ENCODE peak calls at places on chromosomes 7 and 10, in four cellular contexts. Z is WERI-Rb-1, Y is astrocyte of the spinal cord, A is GM12864. B is an unnamed sample.

GRCh38 chr10:130067893-130068292 is 42.7 kb downstream of the C10orf143 start:
- DNase-seq in Y (no peak), A (no peak), Z (no peak), B (no peak)

GRCh38 chr7:144780071-144780608 is 55.7 kb downstream of the TPK1 start:
- DNase-seq in Z (no peak), A (no peak), Y (no peak), B (no peak)

GRCh38 chr7:23394828-23395227 is 75.5 kb downstream of the IGF2BP3 start:
- DNase-seq in A (no peak), Z (peak), Y (peak), B (no peak)

GRCh38 chr7:50812847-50813475 is 30.3 kb upstream of the GRB10 start:
- DNase-seq in A (no peak), Z (no peak), Y (peak), B (no peak)

GRCh38 chr10:60905580-60905979 is 38.4 kb downstream of the RHOBTB1 start:
- DNase-seq in Z (no peak), A (no peak), Y (peak), B (no peak)

GRCh38 chr10:118792501-118792900 is 37.7 kb upstream of the CACUL1 start:
- DNase-seq in A (no peak), Z (no peak), Y (peak), B (no peak)

GRCh38 chr10:110488124-110488681 is 9.5 kb upstream of the DUSP5 start:
- DNase-seq in Z (no peak), Y (peak), A (no peak), B (no peak)

GRCh38 chr10:33136271-33136670 is 178.2 kb upstream of the ITGB1 start:
- DNase-seq in A (no peak), Z (no peak), Y (peak), B (no peak)

GRCh38 chr7:81457858-81458522 is 311.9 kb downstream of the HGF start:
- DNase-seq in Z (no peak), A (no peak), Y (peak), B (no peak)

GRCh38 chr10:67622506-67622905 is 73.5 kb downstream of the CTNNA3 start:
- DNase-seq in Z (no peak), A (no peak), Y (no peak), B (no peak)

GRCh38 chr7:69564454-69565417 is 33.5 kb upstream of the AUTS2 start:
- DNase-seq in Z (no peak), A (no peak), Y (peak), B (no peak)

GRCh38 chr10:66587680-66588050 is 338.2 kb upstream of the LRRTM3 start:
- DNase-seq in Z (no peak), A (no peak), Y (no peak), B (no peak)

GRCh38 chr10:66586897-66587679 is 338.7 kb upstream of the LRRTM3 start:
- DNase-seq in A (no peak), Y (peak), Z (no peak), B (no peak)

GRCh38 chr10:66591865-66592264 is 334.0 kb upstream of the LRRTM3 start:
- DNase-seq in Y (peak), A (no peak), Z (no peak), B (no peak)

GRCh38 chr10:66586073-66586472 is 339.8 kb upstream of the LRRTM3 start:
- DNase-seq in A (no peak), Z (peak), Y (peak), B (no peak)
- TF ChIP-seq CTCF in A (no peak), Z (peak), Y (peak), B (no peak)

GRCh38 chr7:71131256-71131752 is 640 bp upstream of the GALNT17 start:
- DNase-seq in Z (peak), A (no peak), Y (peak), B (no peak)
- TF ChIP-seq CTCF in Z (no peak), A (no peak), Y (no peak), B (no peak)

DNA sequence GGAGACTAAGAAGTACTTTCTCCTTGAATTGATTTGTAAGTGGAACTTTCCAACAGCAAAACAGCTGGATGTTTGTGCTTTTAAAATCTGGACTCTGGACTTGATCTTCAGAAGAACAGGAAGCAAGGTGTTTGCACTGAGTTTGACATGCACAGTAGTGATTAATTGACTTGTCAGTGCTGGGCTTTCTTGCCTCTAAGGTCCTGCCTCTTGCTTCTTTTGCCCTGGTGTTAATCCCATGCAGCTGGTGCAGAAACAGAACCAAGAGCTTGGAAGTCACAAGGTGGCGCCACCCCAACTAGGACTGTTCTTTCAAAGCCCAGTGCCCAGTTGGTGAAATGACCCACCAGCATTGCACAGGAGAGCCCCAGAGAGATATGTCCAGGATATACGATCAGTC is 66.8 kb upstream of the SEPHS1 start:
- DNase-seq in Y (peak), A (no peak), Z (peak), B (no peak)
- TF ChIP-seq CTCF in Y (peak), A (peak), Z (peak), B (no peak)

GRCh38 chr10:92290837-92291609 is at the start of the genes CPEB3 and MARCHF5:
- DNase-seq in A (peak), Y (peak), Z (peak), B (peak)
- TF ChIP-seq CTCF in A (peak), Y (peak), Z (peak), B (no peak)

DNA sequence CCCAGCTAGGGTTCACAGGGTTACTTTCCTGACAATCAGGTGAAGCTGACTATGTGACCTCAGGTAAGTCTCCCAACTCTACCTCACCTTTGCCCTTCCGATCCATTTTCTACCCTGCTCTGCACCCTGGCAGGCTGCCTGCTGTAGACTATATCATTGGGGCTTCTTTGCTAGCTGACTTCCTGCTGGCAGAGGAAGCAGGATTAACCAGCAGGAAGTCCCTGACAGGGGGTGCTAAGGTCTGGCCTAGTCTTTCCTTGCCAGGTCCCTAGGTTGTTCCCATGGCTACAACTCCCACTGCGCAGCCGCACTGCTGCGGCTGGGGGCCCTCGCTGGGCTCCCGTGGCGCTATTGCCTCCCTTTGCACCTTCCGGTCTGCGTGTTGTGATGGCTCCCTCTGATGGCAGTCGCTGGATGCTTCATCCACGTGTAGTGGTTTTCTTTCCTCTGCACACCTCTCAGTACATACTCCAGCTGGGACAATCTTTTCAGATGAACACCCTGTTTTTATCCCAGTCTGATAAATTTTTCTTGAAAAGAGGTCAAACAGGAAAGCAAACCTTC is 365.9 kb downstream of the REEP3 start:
- DNase-seq in Z (no peak), Y (no peak), A (no peak), B (no peak)
- TF ChIP-seq CTCF in Z (peak), Y (peak), A (no peak), B (no peak)

GRCh38 chr7:141664450-141664849 is 37.5 kb downstream of the DENND11 start:
- DNase-seq in Y (no peak), A (no peak), Z (no peak), B (no peak)
- TF ChIP-seq CTCF in Y (no peak), A (no peak), Z (no peak), B (no peak)

GRCh38 chr7:28362812-28363211 is 49.5 kb upstream of the CREB5 start:
- DNase-seq in Y (no peak), Z (no peak), A (no peak), B (no peak)

GRCh38 chr7:28358423-28358868 is 53.9 kb upstream of the CREB5 start:
- DNase-seq in Y (peak), Z (no peak), A (no peak), B (no peak)

GRCh38 chr7:28369523-28369922 is 42.8 kb upstream of the CREB5 start:
- DNase-seq in Y (no peak), Z (no peak), A (no peak), B (no peak)

GRCh38 chr7:28360739-28361138 is 51.6 kb upstream of the CREB5 start:
- DNase-seq in Z (no peak), A (no peak), Y (no peak), B (no peak)

DNA sequence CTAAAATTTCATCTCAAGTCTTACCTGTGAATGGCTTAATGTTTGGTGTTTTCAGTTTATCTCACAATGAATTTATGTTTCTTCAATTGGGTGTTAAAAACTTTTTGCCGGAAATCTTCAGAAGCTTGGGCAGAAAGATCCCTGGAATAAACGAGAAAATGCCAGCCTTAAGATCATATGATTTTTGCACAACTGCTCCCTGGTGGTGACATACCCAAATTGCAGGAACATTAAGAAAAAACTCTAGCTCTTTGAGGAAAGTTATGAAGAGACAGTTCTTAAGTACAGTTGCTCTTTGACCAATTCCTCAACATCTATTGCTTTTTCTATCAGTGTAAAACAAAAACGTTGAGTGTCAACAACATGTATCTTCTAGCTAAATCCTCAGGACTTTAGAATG is 48.2 kb upstream of the CREB5 start:
- DNase-seq in Y (no peak), A (no peak), Z (no peak), B (no peak)
- TF ChIP-seq CTCF in Y (no peak), A (peak), Z (no peak), B (no peak)

DNA sequence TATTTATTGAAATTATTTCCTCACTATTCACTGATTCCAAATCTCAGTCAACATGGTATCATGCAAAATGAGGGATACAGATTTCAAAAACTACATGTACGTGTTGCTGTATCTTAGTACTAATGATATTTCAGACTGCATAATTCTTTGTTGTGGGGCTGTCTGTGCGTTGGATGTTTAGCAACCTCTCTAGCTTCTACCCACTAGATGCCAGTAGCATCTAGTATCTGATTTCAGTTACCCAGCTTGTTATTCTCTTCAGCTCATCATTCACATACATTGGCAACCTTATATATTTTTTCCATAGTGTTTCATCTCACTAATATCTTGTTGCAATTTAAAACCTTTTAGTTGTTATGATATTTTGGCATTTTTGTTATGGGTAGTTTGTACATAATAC is 22.5 kb upstream of the WASL start:
- DNase-seq in Y (no peak), Z (no peak), A (no peak), B (no peak)
- TF ChIP-seq CTCF in Y (no peak), Z (no peak), A (no peak), B (no peak)

DNA sequence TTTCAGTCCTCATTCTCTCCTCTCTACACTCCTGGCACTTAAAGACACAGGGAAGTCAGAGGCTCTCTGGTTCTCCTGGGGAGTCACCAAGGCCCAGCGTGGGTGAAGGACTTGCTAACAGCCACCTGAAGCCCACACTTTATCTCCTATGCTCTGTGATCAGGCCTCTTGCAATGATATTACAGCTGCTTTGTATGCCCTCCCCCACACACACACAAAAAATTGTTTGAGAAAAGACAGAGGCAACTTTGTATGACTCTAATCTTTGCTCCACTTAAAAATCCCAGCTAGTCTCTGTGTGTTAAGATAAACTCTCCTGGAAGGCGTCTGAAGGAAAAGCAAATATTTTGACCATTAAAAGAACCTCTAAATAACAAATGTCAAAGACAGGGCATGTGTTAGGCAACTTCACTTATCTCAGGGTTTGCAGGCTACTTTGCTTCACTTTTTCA is 507.2 kb downstream of the TNS3 start:
- DNase-seq in A (no peak), Y (no peak), Z (no peak), B (no peak)
- TF ChIP-seq CTCF in A (no peak), Y (no peak), Z (no peak), B (no peak)

DNA sequence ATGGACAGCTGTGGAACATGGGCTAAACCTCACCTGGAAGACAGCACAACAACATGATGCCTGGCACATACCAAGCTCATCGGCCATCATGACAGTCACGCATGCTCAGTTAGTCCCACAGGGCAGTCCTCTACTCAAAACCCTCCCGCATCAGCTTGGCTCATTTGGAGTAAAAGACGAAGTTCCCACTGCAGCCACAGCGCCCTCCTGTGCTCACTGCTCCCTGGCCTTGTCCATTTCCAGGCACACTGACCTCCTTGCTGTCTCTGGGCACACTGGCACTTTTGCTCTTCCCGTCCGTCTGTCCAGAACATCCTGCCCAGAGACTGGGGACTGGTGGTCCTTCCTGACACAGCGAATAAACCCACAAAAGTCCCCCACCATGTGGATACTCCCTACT is 66.2 kb downstream of the LARP4B start:
- DNase-seq in Y (no peak), A (no peak), Z (no peak), B (no peak)
- TF ChIP-seq CTCF in Y (peak), A (peak), Z (peak), B (no peak)

B was measured in activated B cell treated with CpG ODN at 0.5 μM for 24 hours.